ENCODE peak calls at places on chromosomes 16 and 17, in seven cellular contexts. D is GM23248, F is IMR-90, A is HCT116, C is suprapubic skin, T is neural progenitor cell, Y is left ventricle myocardium inferior. X is an unnamed sample.

GRCh38 chr17:81510524-81510797 is 2.1 kb downstream of the ACTG1 start:
- DNase-seq in D (no peak), F (no peak), A (no peak), C (no peak), T (no peak), Y (no peak), X (no peak)

GRCh38 chr16:58464916-58465731 is 34.8 kb upstream of the NDRG4 start:
- DNase-seq in D (no peak), F (no peak), A (no peak), C (no peak), T (peak; percentile 69), Y (no peak), X (no peak)

GRCh38 chr17:74437702-74438101 is 5.8 kb downstream of the GPRC5C start:
- DNase-seq in D (no peak), F (no peak), A (peak; percentile 37), C (no peak), T (no peak), Y (no peak), X (no peak)

GRCh38 chr16:87844374-87844733 is 25.0 kb downstream of the SLC7A5 start:
- DNase-seq in D (no peak), F (peak; percentile 35), A (no peak), C (no peak), T (peak; percentile 66), Y (peak; percentile 43), X (no peak)

GRCh38 chr17:4365628-4366311 is 705 bp downstream of the UBE2G1 start:
- DNase-seq in D (peak; percentile 59), F (no peak), A (no peak), C (peak; percentile 79), T (peak; percentile 80), Y (peak; percentile 37), X (peak; percentile 29)

GRCh38 chr16:83336630-83337029 is 471.1 kb upstream of the HSBP1 start:
- DNase-seq in D (peak; percentile 82), F (peak; percentile 75), A (no peak), C (no peak), T (no peak), Y (no peak), X (no peak)

GRCh38 chr17:4033751-4034251 is 69.6 kb upstream of the ATP2A3 start:
- DNase-seq in D (no peak), F (no peak), A (no peak), C (no peak), T (no peak), Y (no peak), X (peak; percentile 46)

GRCh38 chr16:87948119-87948545 is 3.1 kb upstream of the BANP start:
- DNase-seq in D (no peak), F (no peak), A (no peak), C (no peak), T (no peak), Y (no peak), X (peak; percentile 76)

GRCh38 chr17:32136856-32137255 is 5.4 kb upstream of the RHOT1 start:
- DNase-seq in D (no peak), F (no peak), A (no peak), C (no peak), T (no peak), Y (no peak), X (peak; percentile 94)

GRCh38 chr16:68331879-68332410 is 21.1 kb downstream of the PRMT7 start:
- DNase-seq in D (peak; percentile 68), F (peak; percentile 83), A (no peak), C (no peak), T (no peak), Y (no peak), X (no peak)

GRCh38 chr16:24953721-24954120 is 61.4 kb downstream of the ARHGAP17 start:
- DNase-seq in D (no peak), F (no peak), A (no peak), C (no peak), T (no peak), Y (no peak), X (no peak)

GRCh38 chr16:17171250-17172143 is 299.3 kb downstream of the XYLT1 start:
- DNase-seq in D (no peak), F (no peak), A (no peak), C (no peak), T (no peak), Y (no peak), X (peak; percentile 9)

GRCh38 chr16:17474572-17474971 is 3.8 kb upstream of the XYLT1 start:
- DNase-seq in D (no peak), F (no peak), A (no peak), C (no peak), T (peak; percentile 37), Y (no peak), X (no peak)

GRCh38 chr17:1647802-1648581 is 1.7 kb downstream of the RILP start:
- DNase-seq in D (peak; percentile 49), F (no peak), A (peak; percentile 12), C (no peak), T (peak; percentile 69), Y (peak; percentile 58), X (peak; percentile 49)

GRCh38 chr17:81156866-81157805 is 8.2 kb upstream of the PVALEF start:
- DNase-seq in D (no peak), F (no peak), A (no peak), C (no peak), T (no peak), Y (no peak), X (no peak)

GRCh38 chr17:12995896-12996295 is 21.9 kb downstream of the ELAC2 start:
- DNase-seq in D (no peak), F (no peak), A (no peak), C (no peak), T (no peak), Y (no peak), X (no peak)

GRCh38 chr17:66884931-66885330 is 50.0 kb downstream of the CACNG5 start:
- DNase-seq in D (no peak), F (no peak), A (no peak), C (no peak), T (no peak), Y (no peak), X (no peak)

GRCh38 chr16:69859105-69859969 is 91.8 kb upstream of the CLEC18A start:
- DNase-seq in D (no peak), F (no peak), A (peak; percentile 33), C (no peak), T (peak; percentile 79), Y (peak; percentile 40), X (peak; percentile 95)

GRCh38 chr17:28173801-28174200 is 131.3 kb downstream of the NLK start:
- DNase-seq in D (no peak), F (no peak), A (no peak), C (no peak), T (no peak), Y (no peak), X (no peak)

GRCh38 chr16:26709175-26709574 is 357.6 kb upstream of the C16orf82 start:
- DNase-seq in D (no peak), F (no peak), A (no peak), C (no peak), T (no peak), Y (no peak), X (no peak)

GRCh38 chr16:57387598-57388354 is 15.5 kb downstream of the CX3CL1 start:
- DNase-seq in D (no peak), F (no peak), A (no peak), C (no peak), T (no peak), Y (no peak), X (no peak)

GRCh38 chr17:49890077-49890821 is 42.4 kb upstream of the TAC4 start:
- DNase-seq in D (no peak), F (no peak), A (no peak), C (no peak), T (peak; percentile 62), Y (peak; percentile 39), X (no peak)

GRCh38 chr16:4682616-4683254 is 10.6 kb upstream of the NUDT16L1 start:
- DNase-seq in D (peak; percentile 30), F (peak; percentile 18), A (no peak), C (no peak), T (peak; percentile 78), Y (no peak), X (peak; percentile 28)

GRCh38 chr16:85253127-85253941 is 141.1 kb upstream of the CIBAR2 start:
- DNase-seq in D (peak; percentile 49), F (peak; percentile 29), A (no peak), C (no peak), T (peak; percentile 82), Y (peak; percentile 50), X (peak; percentile 31)

GRCh38 chr17:78358538-78359215 is 1.2 kb downstream of the SOCS3 start:
- DNase-seq in D (peak; percentile 70), F (peak; percentile 53), A (no peak), C (no peak), T (peak; percentile 71), Y (no peak), X (peak; percentile 37)

GRCh38 chr16:70162041-70162451 is 11.5 kb upstream of the CLEC18C start:
- DNase-seq in D (peak; percentile 88), F (peak; percentile 80), A (no peak), C (no peak), T (no peak), Y (no peak), X (peak; percentile 41)

GRCh38 chr16:51245306-51245705 is 94.2 kb upstream of the SALL1 start:
- DNase-seq in D (no peak), F (no peak), A (no peak), C (no peak), T (no peak), Y (no peak), X (no peak)

GRCh38 chr16:11480634-11481033 is 106.1 kb downstream of the LITAF start:
- DNase-seq in D (no peak), F (no peak), A (no peak), C (no peak), T (no peak), Y (no peak), X (no peak)
- H3K9me3 ChIP-seq in D (no peaks in the 10 kb centered on the region), F (no peaks in the 10 kb centered on the region), A (no peaks in the 10 kb centered on the region), C (no peaks in the 10 kb centered on the region), T (peaks cover 5% of the 10 kb centered on the region), Y (peaks cover 25% of the 10 kb centered on the region), X (no peaks in the 10 kb centered on the region)

DNA sequence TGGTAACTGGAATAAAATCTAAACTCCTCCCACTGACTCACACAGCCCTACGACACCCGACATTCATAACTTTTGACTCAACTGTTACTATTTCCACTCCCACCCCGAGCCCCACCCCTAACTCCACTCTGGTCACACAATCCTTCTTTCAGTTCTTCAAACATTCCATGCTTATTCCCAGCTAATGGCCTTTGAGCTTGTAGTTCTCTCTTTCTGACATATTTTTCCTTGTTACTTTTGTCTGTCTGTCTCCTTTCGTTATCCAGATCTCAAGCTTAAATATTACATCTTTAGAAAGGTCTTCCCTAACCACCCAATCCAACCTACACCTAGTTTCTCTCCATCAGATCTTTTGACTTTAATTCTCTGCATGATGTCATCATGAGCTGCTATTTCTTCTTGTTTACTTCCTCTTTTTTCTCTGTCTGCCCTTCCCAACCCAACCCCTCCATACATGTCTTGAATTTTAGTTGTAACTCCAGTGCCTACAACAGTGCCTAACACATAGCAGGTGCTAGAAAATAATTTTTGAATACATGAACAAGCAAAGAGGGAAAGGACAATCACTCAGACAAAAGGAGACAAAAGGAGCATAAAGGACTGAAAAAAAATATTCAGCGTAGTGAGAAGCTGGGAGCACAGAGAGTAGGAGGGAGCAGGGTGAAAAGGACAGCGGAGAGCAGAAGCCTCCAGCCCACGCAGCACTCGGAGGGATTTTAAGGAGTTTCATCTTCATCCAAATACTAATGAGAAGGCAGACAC is 65.2 kb upstream of the SMIM36 start:
- DNase-seq in D (peak; percentile 92), F (peak; percentile 75), A (peak; percentile 15), C (no peak), T (no peak), Y (no peak), X (no peak)
- H3K4me3 ChIP-seq in D (peak overlapping the region; percentile 69), F (no peak overlapping the region), A (no peak overlapping the region), C (peak overlapping the region; percentile 25), T (no peak overlapping the region), Y (peak overlapping the region; percentile 56), X (no peak overlapping the region)

GRCh38 chr16:19235886-19236285 is 49.6 kb upstream of the CLEC19A start:
- DNase-seq in D (no peak), F (no peak), A (no peak), C (no peak), T (no peak), Y (no peak), X (peak; percentile 7)
- H3K9me3 ChIP-seq in D (no peaks in the 10 kb centered on the region), F (peaks cover 6% of the 10 kb centered on the region), A (peaks cover 14% of the 10 kb centered on the region), C (no peaks in the 10 kb centered on the region), T (peaks cover 9% of the 10 kb centered on the region), Y (peaks cover 36% of the 10 kb centered on the region), X (peaks cover 2% of the 10 kb centered on the region)

GRCh38 chr16:813204-813915 is 12.8 kb upstream of the GNG13 start:
- DNase-seq in D (peak; percentile 72), F (peak; percentile 8), A (no peak), C (no peak), T (peak; percentile 86), Y (peak; percentile 46), X (no peak)
- H3K4me3 ChIP-seq in D (peak overlapping the region; percentile 71), F (no peak overlapping the region), A (no peak overlapping the region), C (peak overlapping the region; percentile 24), T (peak overlapping the region; percentile 44), Y (peak overlapping the region; percentile 55), X (no peak overlapping the region)